ENCODE peak calls at places on chromosome 21, in eight cellular contexts. Z is activated CD8-positive, alpha-beta T cell treated with anti-CD3 and anti-CD28 coated beads for 36 hours; L is vagina; V is endothelial cell; U is colonic mucosa; R is HFFc6; I is neural crest cell; X is type B pancreatic cell. Q is an unnamed sample.

GRCh38 chr21:37758997-37759396 is 157.3 kb downstream of the KCNJ6 start:
- DNase-seq in R (peak; percentile 37), X (no peak), I (peak; percentile 52), V (peak; percentile 57), Z (peak; percentile 32), L (no peak), U (peak; percentile 28), Q (peak; percentile 29)

GRCh38 chr21:33642896-33643657 is 776 bp downstream of the ITSN1 start:
- DNase-seq in L (no peak), X (peak; percentile 72), Z (peak; percentile 32), R (peak; percentile 6), I (peak; percentile 36), U (peak; percentile 49), V (no peak), Q (peak; percentile 35)

GRCh38 chr21:21751286-21751685 is 753.1 kb downstream of the NCAM2 start:
- DNase-seq in I (no peak), Z (no peak), V (no peak), R (no peak), L (no peak), X (no peak), U (peak; percentile 19), Q (no peak)

GRCh38 chr21:32597205-32597604 is 11.9 kb upstream of the TCP10L start:
- DNase-seq in V (no peak), X (no peak), R (peak; percentile 93), L (no peak), U (no peak), Z (no peak), I (no peak), Q (no peak)

GRCh38 chr21:31052489-31053142 is 14.3 kb upstream of the KRTAP19-8 start:
- DNase-seq in V (no peak), X (no peak), L (no peak), U (no peak), Z (peak; percentile 2), R (no peak), I (no peak), Q (no peak)

GRCh38 chr21:31446206-31446900 is 102.3 kb upstream of the TIAM1 start:
- DNase-seq in U (no peak), X (no peak), V (no peak), Z (peak; percentile 65), I (no peak), R (no peak), L (no peak), Q (no peak)

GRCh38 chr21:15077529-15077928 is 12.7 kb upstream of the NRIP1 start:
- DNase-seq in I (no peak), R (no peak), Z (no peak), X (no peak), V (no peak), L (no peak), U (no peak), Q (no peak)

GRCh38 chr21:33695785-33696184 is 53.5 kb downstream of the ITSN1 start:
- DNase-seq in L (no peak), I (no peak), Z (no peak), X (no peak), R (no peak), V (no peak), U (no peak), Q (no peak)

GRCh38 chr21:43211085-43212071 is 42.6 kb downstream of the CRYAA start:
- DNase-seq in U (peak; percentile 80), Z (no peak), R (no peak), X (peak; percentile 66), I (peak; percentile 28), V (no peak), L (no peak), Q (no peak)

GRCh38 chr21:14706712-14707111 is 160.6 kb upstream of the SAMSN1 start:
- DNase-seq in Z (no peak), I (no peak), X (no peak), U (no peak), L (no peak), R (no peak), V (no peak), Q (no peak)

GRCh38 chr21:33820371-33820770 is 95.2 kb downstream of the ATP5PO start:
- DNase-seq in U (no peak), Z (no peak), L (no peak), X (no peak), R (no peak), V (no peak), I (no peak), Q (no peak)

GRCh38 chr21:34279285-34279684 is 84.5 kb upstream of the KCNE2 start:
- DNase-seq in L (no peak), U (no peak), V (no peak), R (no peak), Z (no peak), X (no peak), I (no peak), Q (no peak)

GRCh38 chr21:39016740-39017315 is 166.4 kb downstream of the PSMG1 start:
- DNase-seq in L (no peak), I (no peak), U (no peak), R (no peak), Z (no peak), X (no peak), V (no peak), Q (peak; percentile 49)

GRCh38 chr21:31988492-31989285 is 115.9 kb downstream of the HUNK start:
- DNase-seq in R (no peak), U (no peak), L (no peak), I (no peak), X (no peak), V (no peak), Z (no peak), Q (no peak)

GRCh38 chr21:33657124-33657842 is 15.0 kb downstream of the ITSN1 start:
- DNase-seq in I (no peak), L (no peak), X (no peak), V (no peak), U (peak; percentile 22), Z (no peak), R (no peak), Q (no peak)

GRCh38 chr21:34333150-34333739 is 30.6 kb upstream of the KCNE2 start:
- DNase-seq in U (no peak), L (no peak), X (no peak), Z (no peak), V (no peak), I (no peak), R (peak; percentile 36), Q (no peak)

GRCh38 chr21:32712043-32712442 is 15.8 kb downstream of the SYNJ1 start:
- DNase-seq in I (no peak), V (no peak), L (no peak), R (no peak), Z (peak; percentile 62), U (no peak), X (no peak), Q (peak; percentile 68)

GRCh38 chr21:14989359-14989758 is 75.4 kb downstream of the NRIP1 start:
- DNase-seq in L (no peak), I (no peak), Z (no peak), U (no peak), R (no peak), X (no peak), V (no peak), Q (no peak)

GRCh38 chr21:32378956-32379355 is 13.9 kb downstream of the URB1 start:
- DNase-seq in U (no peak), L (no peak), I (no peak), Z (no peak), X (no peak), R (no peak), V (no peak), Q (no peak)

GRCh38 chr21:20971296-20971921 is 26.8 kb upstream of the NCAM2 start:
- DNase-seq in R (peak; percentile 40), U (peak; percentile 23), I (peak; percentile 46), X (no peak), L (no peak), V (peak; percentile 51), Z (peak; percentile 62), Q (no peak)

GRCh38 chr21:43467785-43468184 is 40.9 kb upstream of the SIK1 start:
- DNase-seq in V (no peak), L (no peak), R (no peak), U (peak; percentile 7), X (no peak), Z (no peak), I (no peak), Q (no peak)

GRCh38 chr21:35932232-35932911 is 128.0 kb downstream of the SETD4 start:
- DNase-seq in R (peak; percentile 84), I (no peak), L (no peak), V (no peak), Z (peak; percentile 61), U (no peak), X (no peak), Q (peak; percentile 58)

GRCh38 chr21:35933466-35933865 is 126.9 kb downstream of the SETD4 start:
- DNase-seq in X (no peak), I (no peak), V (no peak), Z (no peak), R (peak; percentile 92), U (no peak), L (no peak), Q (no peak)
- TF ChIP-seq CTCF in X (peak; percentile 31), I (no peak), V (no peak), Z (no peak), R (peak; percentile 72), U (no peak), L (no peak), Q (no peak)

DNA sequence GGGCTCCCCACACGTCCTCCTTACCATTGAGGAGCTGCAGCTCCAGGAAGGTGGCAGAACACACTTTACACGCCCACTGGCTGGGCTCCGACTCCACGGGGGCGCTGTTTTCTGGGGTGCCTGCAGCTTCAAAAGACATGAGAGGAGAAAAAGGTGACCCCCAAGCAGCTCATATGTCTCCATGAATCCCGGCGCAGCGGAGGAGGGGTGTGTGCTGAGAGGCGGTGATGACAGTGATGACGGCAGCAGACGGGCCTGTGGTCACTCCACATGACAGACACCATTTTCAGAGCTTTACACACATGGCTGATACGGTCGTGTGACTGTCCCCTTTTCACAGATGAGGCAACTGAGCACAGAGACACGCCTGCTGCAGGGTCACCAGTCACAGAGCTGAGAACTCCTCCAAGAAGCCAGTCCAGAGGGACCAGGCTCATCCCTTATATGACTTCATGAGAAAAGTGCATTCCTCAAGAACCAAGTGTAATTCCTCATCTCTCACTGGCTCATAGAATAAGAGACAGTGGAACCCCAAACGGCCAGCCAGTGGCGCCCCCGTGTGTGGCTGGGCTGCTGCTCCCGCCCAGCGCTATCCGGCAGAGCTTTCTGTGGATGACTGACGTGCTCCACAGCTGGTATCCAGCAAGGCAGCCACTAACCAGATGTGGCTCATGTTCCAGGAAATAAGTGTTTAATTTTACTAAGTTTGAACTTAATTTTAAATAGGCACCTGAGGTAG is 31.9 kb downstream of the PRDM15 start:
- DNase-seq in V (no peak), R (no peak), Z (no peak), X (no peak), L (no peak), U (no peak), I (no peak), Q (no peak)
- TF ChIP-seq CTCF in V (no peak), R (peak; percentile 11), Z (no peak), X (peak; percentile 34), L (no peak), U (no peak), I (no peak), Q (no peak)

DNA sequence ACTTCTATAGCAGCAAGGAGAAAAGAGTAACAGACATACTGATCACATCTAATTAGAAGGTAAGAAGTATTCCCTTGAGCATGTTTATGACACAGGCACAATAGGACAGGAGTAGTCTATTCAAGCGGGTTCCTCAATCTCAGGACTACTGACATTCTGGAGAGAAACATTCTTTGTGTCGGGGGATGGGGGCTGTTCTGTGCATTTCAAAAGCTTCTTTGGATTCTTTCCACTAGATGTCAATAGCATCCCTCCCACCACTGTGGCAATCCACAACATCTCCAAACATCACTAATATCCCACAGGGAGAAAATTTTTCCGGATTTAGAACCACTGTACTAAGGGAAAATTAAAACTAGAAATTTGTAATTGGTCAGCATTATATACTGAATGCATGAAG is 56.9 kb downstream of the ADAMTS5 start:
- DNase-seq in R (no peak), I (no peak), Z (no peak), L (no peak), V (peak; percentile 53), U (no peak), X (no peak), Q (no peak)
- TF ChIP-seq CTCF in R (peak; percentile 41), I (no peak), Z (no peak), L (no peak), V (peak; percentile 15), U (no peak), X (peak; percentile 52), Q (no peak)

GRCh38 chr21:29024474-29025327 is at the start of gene USP16:
- DNase-seq in U (peak; percentile 97), Z (peak; percentile 95), V (peak; percentile 90), L (peak; percentile 98), X (peak; percentile 94), R (peak; percentile 100), I (peak; percentile 92), Q (peak; percentile 96)
- TF ChIP-seq CTCF in U (peak; percentile 24), Z (no peak), V (no peak), L (no peak), X (peak; percentile 58), R (peak; percentile 42), I (no peak), Q (no peak)